ENCODE peak calls at places on chromosomes 7 and 10, in four cellular contexts. One of them, this sample, is unnamed.

GRCh38 chr7:32030904-32031692 is 39.1 kb downstream of the PDE1C start:
- DNase-seq in body of pancreas: no peak
- DNase-seq in tibial nerve: no peak
- DNase-seq in CD8-positive, alpha-beta memory T cell: no peak
- DNase-seq in this sample: no peak

GRCh38 chr7:154729056-154729455 is 273.9 kb downstream of the PAXIP1 start:
- DNase-seq in body of pancreas: no peak
- DNase-seq in tibial nerve: no peak
- DNase-seq in CD8-positive, alpha-beta memory T cell: no peak
- DNase-seq in this sample: no peak

GRCh38 chr7:81457858-81458522 is 311.9 kb downstream of the HGF start:
- DNase-seq in body of pancreas: no peak
- DNase-seq in tibial nerve: no peak
- DNase-seq in CD8-positive, alpha-beta memory T cell: no peak
- DNase-seq in this sample: no peak

GRCh38 chr10:483266-483665 is 206.2 kb downstream of the DIP2C start:
- DNase-seq in body of pancreas: no peak
- DNase-seq in tibial nerve: no peak
- DNase-seq in CD8-positive, alpha-beta memory T cell: no peak
- DNase-seq in this sample: no peak

GRCh38 chr7:74275401-74275881 is 13.8 kb upstream of the CLIP2 start:
- DNase-seq in body of pancreas: no peak
- DNase-seq in tibial nerve: no peak
- DNase-seq in CD8-positive, alpha-beta memory T cell: no peak
- DNase-seq in this sample: no peak

GRCh38 chr10:69459101-69459805 is 8.0 kb downstream of the TSPAN15 start:
- DNase-seq in body of pancreas: no peak
- DNase-seq in tibial nerve: no peak
- DNase-seq in CD8-positive, alpha-beta memory T cell: no peak
- DNase-seq in this sample: no peak

GRCh38 chr10:13340626-13341370 is 7.3 kb downstream of the SEPHS1 start:
- DNase-seq in body of pancreas: no peak
- DNase-seq in tibial nerve: no peak
- DNase-seq in CD8-positive, alpha-beta memory T cell: peak; percentile 54
- DNase-seq in this sample: peak; percentile 82

GRCh38 chr10:66322261-66322660 is 603.6 kb upstream of the LRRTM3 start:
- DNase-seq in body of pancreas: no peak
- DNase-seq in tibial nerve: no peak
- DNase-seq in CD8-positive, alpha-beta memory T cell: no peak
- DNase-seq in this sample: no peak

GRCh38 chr7:1438821-1439220 is 20.4 kb downstream of the MICALL2 start:
- DNase-seq in body of pancreas: no peak
- DNase-seq in tibial nerve: no peak
- DNase-seq in CD8-positive, alpha-beta memory T cell: no peak
- DNase-seq in this sample: no peak

GRCh38 chr10:116207180-116207579 is 65.8 kb downstream of the GFRA1 start:
- DNase-seq in body of pancreas: no peak
- DNase-seq in tibial nerve: no peak
- DNase-seq in CD8-positive, alpha-beta memory T cell: no peak
- DNase-seq in this sample: no peak

GRCh38 chr10:103648951-103649532 is 155.5 kb downstream of the NEURL1 start:
- DNase-seq in body of pancreas: no peak
- DNase-seq in tibial nerve: no peak
- DNase-seq in CD8-positive, alpha-beta memory T cell: no peak
- DNase-seq in this sample: no peak

GRCh38 chr10:93261961-93262610 is 188.4 kb downstream of the CYP26A1 start:
- DNase-seq in body of pancreas: no peak
- DNase-seq in tibial nerve: no peak
- DNase-seq in CD8-positive, alpha-beta memory T cell: no peak
- DNase-seq in this sample: no peak

GRCh38 chr7:34128762-34129161 is 223.4 kb downstream of the BMPER start:
- DNase-seq in body of pancreas: no peak
- DNase-seq in tibial nerve: no peak
- DNase-seq in CD8-positive, alpha-beta memory T cell: no peak
- DNase-seq in this sample: no peak

GRCh38 chr7:46368871-46369270 is 447.8 kb upstream of the IGFBP3 start:
- DNase-seq in body of pancreas: no peak
- DNase-seq in tibial nerve: no peak
- DNase-seq in CD8-positive, alpha-beta memory T cell: no peak
- DNase-seq in this sample: no peak

GRCh38 chr7:34158754-34159153 is 253.4 kb downstream of the BMPER start:
- DNase-seq in body of pancreas: no peak
- DNase-seq in tibial nerve: no peak
- DNase-seq in CD8-positive, alpha-beta memory T cell: no peak
- DNase-seq in this sample: no peak

GRCh38 chr7:112603673-112604072 is 122.9 kb downstream of the LSMEM1 start:
- DNase-seq in body of pancreas: no peak
- DNase-seq in tibial nerve: no peak
- DNase-seq in CD8-positive, alpha-beta memory T cell: no peak
- DNase-seq in this sample: no peak

GRCh38 chr10:71984126-71984797 is 20.1 kb downstream of the CHST3 start:
- DNase-seq in body of pancreas: no peak
- DNase-seq in tibial nerve: no peak
- DNase-seq in CD8-positive, alpha-beta memory T cell: no peak
- DNase-seq in this sample: no peak

GRCh38 chr7:1236831-1237701 is 4.4 kb downstream of the UNCX start:
- DNase-seq in body of pancreas: no peak
- DNase-seq in tibial nerve: no peak
- DNase-seq in CD8-positive, alpha-beta memory T cell: no peak
- DNase-seq in this sample: no peak

GRCh38 chr7:65301007-65301406 is 72.6 kb upstream of the ZNF92 start:
- DNase-seq in body of pancreas: no peak
- DNase-seq in tibial nerve: no peak
- DNase-seq in CD8-positive, alpha-beta memory T cell: no peak
- DNase-seq in this sample: peak; percentile 61

GRCh38 chr7:69109131-69109740 is 489.0 kb upstream of the AUTS2 start:
- DNase-seq in body of pancreas: no peak
- DNase-seq in tibial nerve: no peak
- DNase-seq in CD8-positive, alpha-beta memory T cell: no peak
- DNase-seq in this sample: no peak

GRCh38 chr10:120456143-120456625 is 843 bp upstream of the PLPP4 start:
- DNase-seq in body of pancreas: no peak
- DNase-seq in tibial nerve: no peak
- DNase-seq in CD8-positive, alpha-beta memory T cell: no peak
- DNase-seq in this sample: no peak

GRCh38 chr10:120458432-120458831 is 1.4 kb downstream of the PLPP4 start:
- DNase-seq in body of pancreas: no peak
- DNase-seq in tibial nerve: no peak
- DNase-seq in CD8-positive, alpha-beta memory T cell: no peak
- DNase-seq in this sample: no peak

GRCh38 chr10:120455606-120456005 is 1.4 kb upstream of the PLPP4 start:
- DNase-seq in body of pancreas: no peak
- DNase-seq in tibial nerve: no peak
- DNase-seq in CD8-positive, alpha-beta memory T cell: no peak
- DNase-seq in this sample: no peak

GRCh38 chr10:120457431-120458172 is 575 bp downstream of the PLPP4 start:
- DNase-seq in body of pancreas: no peak
- DNase-seq in tibial nerve: no peak
- DNase-seq in CD8-positive, alpha-beta memory T cell: no peak
- DNase-seq in this sample: no peak

DNA sequence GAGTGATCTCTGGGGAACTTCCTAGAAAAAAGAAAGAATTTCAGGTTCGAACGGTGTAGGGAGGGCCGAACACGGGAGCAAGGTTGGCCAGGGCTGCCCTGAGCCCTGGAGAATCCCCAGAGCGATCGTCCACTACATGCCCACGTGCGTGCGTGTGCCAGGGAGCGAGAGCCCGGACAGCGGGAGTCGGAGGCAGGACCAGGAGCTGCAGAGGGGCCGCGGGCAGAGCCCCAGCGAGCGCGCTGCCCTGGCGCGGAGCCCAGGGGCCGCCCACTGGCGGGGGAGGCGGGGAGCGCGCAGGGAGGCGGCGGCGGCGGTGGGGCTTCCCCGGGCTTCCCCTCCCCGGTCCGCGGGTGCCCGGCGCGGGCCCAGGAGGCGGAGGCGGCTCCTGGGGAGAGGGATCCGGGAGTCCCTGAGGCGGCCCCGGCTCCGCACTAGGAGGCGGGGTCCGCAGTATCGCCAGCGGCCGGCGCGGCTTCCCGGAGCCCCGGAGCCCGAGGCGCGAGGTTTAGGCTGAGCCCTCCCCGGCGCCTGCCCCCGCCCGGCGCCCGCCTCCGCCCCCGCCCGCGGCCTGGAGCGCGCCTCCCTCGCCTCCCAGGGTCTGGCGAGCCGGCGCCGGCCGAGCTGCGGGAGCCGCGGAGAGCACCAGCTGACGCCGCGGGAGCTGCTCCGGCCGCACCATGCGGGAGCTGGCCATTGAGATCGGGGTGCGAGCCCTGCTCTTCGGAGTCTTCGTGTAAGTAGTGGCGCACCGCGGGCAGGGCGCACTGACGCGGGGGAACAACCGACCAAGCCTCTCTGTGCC is at the start of gene PLPP4:
- DNase-seq in body of pancreas: peak; percentile 22
- DNase-seq in tibial nerve: no peak
- DNase-seq in CD8-positive, alpha-beta memory T cell: no peak
- DNase-seq in this sample: no peak
- H3K4me3 ChIP-seq in body of pancreas: no peak within 1 kb of the TSS
- H3K4me3 ChIP-seq in tibial nerve: peak within 1 kb of the TSS; percentile 20
- H3K4me3 ChIP-seq in CD8-positive, alpha-beta memory T cell: no peak within 1 kb of the TSS
- H3K4me3 ChIP-seq in this sample: no peak within 1 kb of the TSS

DNA sequence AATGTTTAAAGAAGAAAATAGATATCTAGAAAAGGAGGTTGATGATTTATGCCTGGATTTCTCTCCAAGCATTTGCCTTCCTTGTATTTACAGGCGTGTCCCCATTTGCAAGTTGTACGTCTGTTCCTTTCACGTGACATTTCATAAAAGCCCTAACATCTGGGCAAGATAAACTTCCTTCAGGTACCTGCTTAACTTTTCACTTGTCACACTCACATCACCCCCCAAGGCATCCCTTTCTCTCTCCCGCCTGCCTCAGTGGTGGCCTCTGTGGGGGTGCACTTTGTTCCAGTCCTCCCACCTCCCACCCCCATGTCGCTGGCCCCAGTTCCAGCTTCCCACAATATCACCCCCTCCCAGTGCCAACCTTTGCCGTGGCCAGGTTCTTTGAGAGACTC is 6.7 kb downstream of the TWIST1 start:
- DNase-seq in body of pancreas: no peak
- DNase-seq in tibial nerve: no peak
- DNase-seq in CD8-positive, alpha-beta memory T cell: no peak
- DNase-seq in this sample: no peak
- H3K4me3 ChIP-seq in body of pancreas: no peak overlapping the region
- H3K4me3 ChIP-seq in tibial nerve: no peak overlapping the region
- H3K4me3 ChIP-seq in CD8-positive, alpha-beta memory T cell: no peak overlapping the region
- H3K4me3 ChIP-seq in this sample: no peak overlapping the region

GRCh38 chr7:5691536-5692090 is 89.8 kb downstream of the RNF216 start:
- DNase-seq in body of pancreas: no peak
- DNase-seq in tibial nerve: no peak
- DNase-seq in CD8-positive, alpha-beta memory T cell: no peak
- DNase-seq in this sample: no peak
- H3K4me3 ChIP-seq in body of pancreas: no peak overlapping the region
- H3K4me3 ChIP-seq in tibial nerve: peak overlapping the region; percentile 5
- H3K4me3 ChIP-seq in CD8-positive, alpha-beta memory T cell: no peak overlapping the region
- H3K4me3 ChIP-seq in this sample: no peak overlapping the region

GRCh38 chr7:5532520-5533335 is 109.1 kb upstream of the TNRC18 start:
- DNase-seq in body of pancreas: peak; percentile 39
- DNase-seq in tibial nerve: no peak
- DNase-seq in CD8-positive, alpha-beta memory T cell: peak; percentile 45
- DNase-seq in this sample: no peak
- H3K4me3 ChIP-seq in body of pancreas: no peak overlapping the region
- H3K4me3 ChIP-seq in tibial nerve: no peak overlapping the region
- H3K4me3 ChIP-seq in CD8-positive, alpha-beta memory T cell: peak overlapping the region; percentile 97
- H3K4me3 ChIP-seq in this sample: no peak overlapping the region

GRCh38 chr7:7783001-7783400 is 64.6 kb upstream of the RPA3 start:
- DNase-seq in body of pancreas: no peak
- DNase-seq in tibial nerve: no peak
- DNase-seq in CD8-positive, alpha-beta memory T cell: no peak
- DNase-seq in this sample: no peak
- H3K4me3 ChIP-seq in body of pancreas: no peak overlapping the region
- H3K4me3 ChIP-seq in tibial nerve: no peak overlapping the region
- H3K4me3 ChIP-seq in CD8-positive, alpha-beta memory T cell: no peak overlapping the region
- H3K4me3 ChIP-seq in this sample: no peak overlapping the region

GRCh38 chr7:114084381-114085312 is 165.8 kb upstream of the PPP1R3A start:
- DNase-seq in body of pancreas: peak; percentile 67
- DNase-seq in tibial nerve: peak; percentile 41
- DNase-seq in CD8-positive, alpha-beta memory T cell: no peak
- DNase-seq in this sample: no peak

GRCh38 chr7:114082567-114082933 is 163.7 kb upstream of the PPP1R3A start:
- DNase-seq in body of pancreas: no peak
- DNase-seq in tibial nerve: no peak
- DNase-seq in CD8-positive, alpha-beta memory T cell: no peak
- DNase-seq in this sample: no peak

GRCh38 chr7:114085313-114085591 is 166.4 kb upstream of the PPP1R3A start:
- DNase-seq in body of pancreas: no peak
- DNase-seq in tibial nerve: no peak
- DNase-seq in CD8-positive, alpha-beta memory T cell: no peak
- DNase-seq in this sample: no peak

GRCh38 chr7:114082934-114083647 is 164.3 kb upstream of the PPP1R3A start:
- DNase-seq in body of pancreas: peak; percentile 31
- DNase-seq in tibial nerve: peak; percentile 10
- DNase-seq in CD8-positive, alpha-beta memory T cell: no peak
- DNase-seq in this sample: no peak

GRCh38 chr7:114083714-114084113 is 164.9 kb upstream of the PPP1R3A start:
- DNase-seq in body of pancreas: no peak
- DNase-seq in tibial nerve: no peak
- DNase-seq in CD8-positive, alpha-beta memory T cell: no peak
- DNase-seq in this sample: no peak
- H3K4me3 ChIP-seq in body of pancreas: no peak overlapping the region
- H3K4me3 ChIP-seq in tibial nerve: peak overlapping the region; percentile 25
- H3K4me3 ChIP-seq in CD8-positive, alpha-beta memory T cell: no peak overlapping the region
- H3K4me3 ChIP-seq in this sample: no peak overlapping the region

GRCh38 chr7:90709501-90710465 is 113.7 kb downstream of the CDK14 start:
- DNase-seq in body of pancreas: peak; percentile 28
- DNase-seq in tibial nerve: peak; percentile 32
- DNase-seq in CD8-positive, alpha-beta memory T cell: no peak
- DNase-seq in this sample: no peak
- H3K4me3 ChIP-seq in body of pancreas: no peak overlapping the region
- H3K4me3 ChIP-seq in tibial nerve: no peak overlapping the region
- H3K4me3 ChIP-seq in CD8-positive, alpha-beta memory T cell: no peak overlapping the region
- H3K4me3 ChIP-seq in this sample: no peak overlapping the region

DNA sequence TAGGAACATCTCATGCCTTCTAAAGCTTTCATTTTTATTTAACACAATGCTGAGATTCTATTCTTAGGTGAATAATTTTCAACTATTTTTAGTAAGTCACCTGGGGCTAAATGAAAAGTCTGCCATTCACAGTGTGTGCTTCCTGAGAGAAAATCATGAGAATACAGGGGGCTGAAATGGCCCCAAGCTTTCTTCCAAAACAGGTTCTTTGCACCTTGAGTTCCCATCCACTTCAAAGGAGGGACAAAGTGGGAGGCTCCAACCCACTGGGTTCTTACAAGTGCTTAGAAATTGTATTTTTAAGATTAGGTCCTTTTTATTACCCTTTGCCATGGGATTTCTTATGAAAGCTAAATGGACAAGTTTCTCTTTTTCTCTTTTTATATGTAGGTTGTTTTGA is 21.5 kb upstream of the FAM133B start:
- DNase-seq in body of pancreas: no peak
- DNase-seq in tibial nerve: no peak
- DNase-seq in CD8-positive, alpha-beta memory T cell: no peak
- DNase-seq in this sample: no peak
- H3K4me3 ChIP-seq in body of pancreas: no peak overlapping the region
- H3K4me3 ChIP-seq in tibial nerve: no peak overlapping the region
- H3K4me3 ChIP-seq in CD8-positive, alpha-beta memory T cell: no peak overlapping the region
- H3K4me3 ChIP-seq in this sample: no peak overlapping the region